ENCODE peak calls at places on chromosomes 3 and 15, in four cellular contexts. D is epithelial cell of esophagus; S is dorsolateral prefrontal cortex; Q is CD4-positive, alpha-beta T cell. Z is an unnamed sample.

GRCh38 chr3:196159952-196160804 is 51.0 kb downstream of the ZDHHC19 start:
- DNase-seq in Q (no peak), S (no peak), D (peak), Z (peak)

GRCh38 chr15:68640791-68641331 is 62.1 kb downstream of the CORO2B start:
- DNase-seq in S (peak), D (peak), Q (no peak), Z (no peak)

GRCh38 chr3:190013943-190014924 is 106.5 kb downstream of the P3H2 start:
- DNase-seq in S (no peak), Q (no peak), D (peak), Z (no peak)

GRCh38 chr15:48481802-48482201 is 150.6 kb downstream of the DUT start:
- DNase-seq in S (no peak), D (no peak), Q (no peak), Z (no peak)

GRCh38 chr3:55623786-55624185 is 136.7 kb upstream of the WNT5A start:
- DNase-seq in D (peak), Q (no peak), S (no peak), Z (no peak)

GRCh38 chr15:93190238-93190637 is 101.2 kb upstream of the RGMA start:
- DNase-seq in S (no peak), D (no peak), Q (no peak), Z (no peak)

GRCh38 chr15:69526086-69526485 is 73.5 kb downstream of the RPLP1 start:
- DNase-seq in Q (no peak), S (no peak), D (no peak), Z (no peak)

GRCh38 chr3:189500798-189501495 is 130.2 kb upstream of the TP63 start:
- DNase-seq in D (no peak), Q (no peak), S (no peak), Z (no peak)

GRCh38 chr3:171295502-171296373 is 164.5 kb downstream of the TNIK start:
- DNase-seq in Q (no peak), D (no peak), S (no peak), Z (no peak)

GRCh38 chr3:70383360-70383831 is 71.0 kb upstream of the MDFIC2 start:
- DNase-seq in D (peak), Q (no peak), S (no peak), Z (no peak)

GRCh38 chr15:73228128-73228646 is 140.6 kb downstream of the HCN4 start:
- DNase-seq in D (no peak), S (no peak), Q (no peak), Z (no peak)

GRCh38 chr3:61627768-61628185 is 66.4 kb downstream of the PTPRG start:
- DNase-seq in D (peak), Q (no peak), S (no peak), Z (no peak)

GRCh38 chr3:101720851-101721649 is 3.4 kb upstream of the CEP97 start:
- DNase-seq in Q (no peak), D (peak), S (no peak), Z (no peak)

GRCh38 chr3:189282189-189282588 is 110.4 kb downstream of the TPRG1 start:
- DNase-seq in D (peak), S (no peak), Q (no peak), Z (no peak)

GRCh38 chr15:81962438-81962837 is 83.4 kb downstream of the MEX3B start:
- DNase-seq in Q (no peak), S (no peak), D (no peak), Z (no peak)

GRCh38 chr3:150130404-150131100 is 159.9 kb upstream of the PFN2 start:
- DNase-seq in Q (no peak), S (no peak), D (no peak), Z (no peak)

GRCh38 chr15:22873204-22873701 is 34.8 kb downstream of the NIPA2 start:
- DNase-seq in D (peak), S (no peak), Q (no peak), Z (no peak)

GRCh38 chr3:47405820-47406761 is 25.3 kb downstream of the PTPN23 start:
- DNase-seq in Q (no peak), S (no peak), D (peak), Z (no peak)

GRCh38 chr3:47404955-47405790 is 24.4 kb downstream of the PTPN23 start:
- DNase-seq in Q (no peak), S (peak), D (no peak), Z (no peak)

GRCh38 chr3:47408839-47409229 is 28.0 kb downstream of the PTPN23 start:
- DNase-seq in S (no peak), Q (no peak), D (no peak), Z (no peak)

GRCh38 chr3:47407896-47408838 is 27.3 kb downstream of the PTPN23 start:
- DNase-seq in Q (no peak), S (no peak), D (peak), Z (no peak)

GRCh38 chr3:47406762-47407149 is 25.9 kb downstream of the PTPN23 start:
- DNase-seq in S (no peak), D (no peak), Q (no peak), Z (no peak)
- TF ChIP-seq CTCF in S (no peak), D (peak), Q (no peak), Z (no peak)

DNA sequence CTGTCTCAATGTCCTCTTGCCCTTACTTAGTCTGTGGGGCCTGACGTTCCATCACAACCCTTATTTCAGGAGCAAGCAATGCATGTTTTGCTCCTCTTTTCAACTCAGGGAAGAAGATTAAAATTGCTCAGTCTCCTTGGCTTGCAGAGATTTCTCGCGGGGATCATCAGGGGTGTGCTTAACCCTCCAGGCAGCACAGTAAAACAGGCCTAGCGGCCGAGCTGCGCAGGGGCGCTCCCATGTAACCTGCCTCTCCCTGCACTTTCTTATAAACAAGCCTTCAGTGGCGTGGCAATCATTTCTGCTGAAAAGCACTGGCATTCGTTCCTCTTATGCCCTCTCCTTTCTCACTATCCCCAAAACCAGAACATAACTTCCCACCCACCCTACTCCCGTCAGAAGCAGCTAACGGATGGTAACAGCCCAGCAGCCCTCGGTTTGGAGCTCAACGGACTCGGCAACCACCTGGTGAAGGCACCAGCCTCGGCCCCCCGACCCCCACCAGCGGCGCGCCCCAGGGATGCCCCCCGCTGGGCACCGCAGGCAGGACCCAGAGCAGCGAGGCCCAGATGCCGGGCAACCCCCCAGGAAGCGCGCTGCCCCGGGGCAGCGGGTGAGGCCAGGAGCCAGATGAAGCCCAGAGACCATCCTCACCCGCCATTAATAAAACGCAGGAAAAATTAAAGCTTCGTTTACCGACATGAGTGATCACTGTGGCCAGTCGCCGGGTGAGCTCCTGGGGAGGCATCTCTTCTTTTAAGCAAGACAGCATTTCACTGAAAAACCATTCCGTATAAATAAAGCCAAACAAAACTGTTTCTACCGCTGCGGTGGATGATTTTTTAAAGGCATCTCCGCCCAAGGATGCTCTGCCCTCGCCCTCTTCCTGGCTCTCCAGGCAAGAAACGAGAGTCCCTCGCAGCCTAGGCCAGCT is 946 bp downstream of the MCF2L2 start:
- DNase-seq in S (no peak), Q (no peak), D (no peak), Z (no peak)
- TF ChIP-seq CTCF in S (no peak), Q (no peak), D (no peak), Z (peak)

DNA sequence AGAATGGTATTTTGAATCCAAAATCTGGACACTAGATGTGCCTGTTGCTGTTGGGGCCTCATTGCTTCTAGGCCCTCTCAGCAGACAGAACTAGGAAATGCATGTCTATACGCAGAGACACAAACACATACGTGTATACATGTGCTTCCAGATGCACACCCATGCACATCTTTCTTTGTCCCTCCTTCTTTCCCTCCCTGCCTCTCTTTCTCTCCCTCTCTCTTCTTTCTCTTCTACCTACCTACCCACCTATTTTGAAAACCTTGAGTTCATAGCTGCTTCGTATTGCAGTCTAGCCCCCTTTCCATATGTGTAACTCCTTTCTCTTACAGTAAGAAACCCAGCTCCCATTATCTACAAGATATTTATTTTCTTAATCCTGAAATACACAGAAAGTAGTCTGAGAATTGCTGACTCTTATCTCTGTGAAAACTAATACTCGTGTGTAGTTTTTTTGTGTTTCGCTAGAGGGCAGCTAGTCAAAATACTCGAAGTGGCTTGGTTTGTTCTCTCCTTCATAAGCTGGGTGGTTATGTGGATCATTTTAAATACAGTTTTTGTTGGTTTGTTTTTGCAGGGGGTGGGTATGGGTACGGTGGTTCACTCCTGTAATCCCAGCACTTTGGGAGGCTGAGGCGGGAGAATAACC is 18.5 kb downstream of the RPL32 start:
- DNase-seq in D (peak), Q (no peak), S (no peak), Z (no peak)
- TF ChIP-seq CTCF in D (peak), Q (no peak), S (no peak), Z (peak)

DNA sequence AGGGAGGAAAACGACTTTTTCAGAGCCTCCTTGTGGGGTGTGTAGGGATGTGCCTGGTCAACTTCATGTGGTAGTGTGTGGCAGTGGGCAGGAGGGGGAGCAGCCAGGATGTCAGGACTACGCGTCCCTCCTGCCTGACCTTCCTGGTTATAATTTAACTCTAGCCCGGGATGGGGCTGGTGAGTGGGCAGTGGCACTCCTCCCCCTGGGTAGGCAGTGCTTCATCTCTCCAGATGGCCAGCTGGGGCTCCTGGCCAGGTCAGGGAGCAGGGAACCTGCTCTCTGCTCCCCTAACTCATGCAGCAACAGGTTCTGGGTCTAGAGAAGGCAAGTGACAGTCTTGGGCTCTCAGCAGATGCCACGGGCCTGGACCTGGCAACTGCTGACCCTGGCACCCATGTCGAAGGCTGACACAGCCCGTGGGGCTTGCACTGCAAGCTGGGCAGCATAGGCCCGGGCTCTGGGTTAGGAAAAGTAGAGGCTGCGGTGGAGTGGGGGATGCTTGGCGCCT is 2.6 kb downstream of the ITIH4 start:
- DNase-seq in S (no peak), Q (no peak), D (no peak), Z (no peak)
- TF ChIP-seq CTCF in S (no peak), Q (no peak), D (no peak), Z (peak)

GRCh38 chr3:11803977-11804903 is 42.4 kb downstream of the TAMM41 start:
- DNase-seq in Q (no peak), D (peak), S (peak), Z (peak)
- TF ChIP-seq CTCF in Q (peak), D (peak), S (peak), Z (peak)

GRCh38 chr15:90597477-90598052 is 67.8 kb downstream of the CRTC3 start:
- DNase-seq in S (no peak), Q (no peak), D (no peak), Z (no peak)

GRCh38 chr15:90599116-90599515 is 69.4 kb downstream of the CRTC3 start:
- DNase-seq in Q (no peak), S (no peak), D (no peak), Z (no peak)

GRCh38 chr15:90596943-90597342 is 67.2 kb downstream of the CRTC3 start:
- DNase-seq in Q (no peak), D (no peak), S (peak), Z (no peak)

GRCh38 chr15:90598679-90599078 is 69.0 kb downstream of the CRTC3 start:
- DNase-seq in S (no peak), Q (no peak), D (no peak), Z (no peak)

DNA sequence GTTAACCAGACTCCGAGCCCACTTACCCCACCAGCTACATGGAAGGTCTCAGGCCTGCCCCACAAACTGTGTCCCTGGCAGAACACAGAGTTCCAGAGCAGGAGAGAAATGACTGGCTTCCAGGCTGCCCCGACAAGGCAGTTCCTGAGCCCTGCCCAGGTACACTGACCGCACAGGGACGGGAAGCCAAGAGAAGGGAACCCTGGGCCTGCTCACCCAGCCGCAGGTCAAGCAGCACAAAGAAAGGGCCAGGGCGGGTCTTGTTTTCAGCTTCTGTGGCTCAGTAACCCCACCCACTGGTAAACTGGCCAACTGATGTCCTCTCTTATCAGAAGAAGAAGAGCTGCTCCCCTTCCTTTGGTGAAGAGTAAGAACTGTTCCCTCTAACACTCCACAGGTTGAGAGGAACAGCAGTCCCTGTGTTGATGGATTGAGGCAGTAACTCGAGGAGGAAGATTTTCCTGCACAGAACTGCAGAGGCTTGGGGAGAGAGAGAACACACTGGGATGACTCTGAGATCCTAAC is 68.4 kb downstream of the CRTC3 start:
- DNase-seq in D (no peak), Q (no peak), S (peak), Z (no peak)
- TF ChIP-seq CTCF in D (no peak), Q (no peak), S (peak), Z (no peak)

GRCh38 chr3:48609088-48610005 is at the start of gene UQCRC1:
- DNase-seq in Q (peak), S (peak), D (peak), Z (peak)
- TF ChIP-seq CTCF in Q (peak), S (peak), D (peak), Z (peak)

GRCh38 chr3:114005406-114005987 is 50.8 kb downstream of the CCDC191 start:
- DNase-seq in D (no peak), Q (no peak), S (no peak), Z (no peak)
- TF ChIP-seq CTCF in D (no peak), Q (no peak), S (no peak), Z (no peak)

GRCh38 chr15:85800460-85801123 is 5.9 kb upstream of the KLHL25 start:
- DNase-seq in D (peak), S (no peak), Q (no peak), Z (no peak)
- TF ChIP-seq CTCF in D (peak), S (no peak), Q (no peak), Z (no peak)

DNA sequence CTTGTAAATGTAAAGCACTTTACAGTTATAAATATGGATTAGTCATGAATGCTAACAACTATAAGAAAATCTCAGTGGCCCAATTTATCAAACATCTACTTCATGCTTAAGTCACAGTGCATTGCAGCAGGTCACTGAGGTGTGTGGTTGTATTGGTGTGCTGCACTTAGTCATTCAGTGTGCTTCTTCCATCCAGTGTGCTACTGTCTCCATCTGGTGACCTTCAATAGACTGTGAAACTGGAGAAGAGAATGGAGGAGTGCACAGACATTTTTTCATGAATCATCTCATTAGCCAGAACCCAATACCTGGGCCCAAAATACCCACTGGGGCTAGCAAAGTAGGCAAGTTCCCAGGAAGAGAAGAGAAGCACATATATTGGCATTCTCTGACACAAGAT is 199.6 kb downstream of the SHOX2 start:
- DNase-seq in S (no peak), D (peak), Q (no peak), Z (no peak)
- TF ChIP-seq CTCF in S (no peak), D (peak), Q (no peak), Z (no peak)